ENCODE peak calls at places on chromosomes 4 and X, in four cellular contexts. M is keratinocyte; W is astrocyte of the hippocampus; H is stimulated activated CD8-positive, alpha-beta memory T cell treated with anti-CD3 and anti-CD28 coated beads, Interleukin-15, amount 100 ng/mL, for 4 hours. K is an unnamed sample.

GRCh38 chrX:138986235-138986634 is 274.7 kb upstream of the FGF13 start:
- DNase-seq in M (no peak), W (peak; percentile 65), H (no peak), K (no peak)

GRCh38 chr4:54781771-54782170 is 124.0 kb downstream of the KIT start:
- DNase-seq in M (no peak), W (peak; percentile 37), H (no peak), K (no peak)

GRCh38 chrX:153782324-153782723 is 1.5 kb downstream of the SRPK3 start:
- DNase-seq in M (no peak), W (no peak), H (no peak), K (no peak)

GRCh38 chrX:39627257-39627656 is 470.5 kb downstream of the BCOR start:
- DNase-seq in M (no peak), W (no peak), H (no peak), K (no peak)

GRCh38 chrX:153519569-153520285 is 2.3 kb downstream of the ATP2B3 start:
- DNase-seq in M (no peak), W (peak; percentile 46), H (no peak), K (no peak)

GRCh38 chr4:915595-915994 is 16.5 kb downstream of the GAK start:
- DNase-seq in M (no peak), W (no peak), H (no peak), K (no peak)

GRCh38 chr4:77358315-77358928 is 201.4 kb downstream of the CCNG2 start:
- DNase-seq in M (no peak), W (peak; percentile 64), H (no peak), K (no peak)

GRCh38 chrX:152903589-152903988 is 5.7 kb downstream of the ZNF185 start:
- DNase-seq in M (no peak), W (no peak), H (no peak), K (no peak)

GRCh38 chr4:4492161-4492847 is 49.5 kb downstream of the STX18 start:
- DNase-seq in M (no peak), W (no peak), H (no peak), K (no peak)

GRCh38 chr4:150310159-150310895 is 232.1 kb downstream of the DCLK2 start:
- DNase-seq in M (no peak), W (peak; percentile 74), H (no peak), K (no peak)

GRCh38 chr4:36215627-36216026 is 28.7 kb downstream of the ARAP2 start:
- DNase-seq in M (no peak), W (no peak), H (no peak), K (no peak)

GRCh38 chr4:153725070-153725810 is 34.6 kb downstream of the RNF175 start:
- DNase-seq in M (no peak), W (no peak), H (no peak), K (no peak)

GRCh38 chr4:44725861-44726820 is at the start of gene GNPDA2:
- DNase-seq in M (peak; percentile 42), W (peak; percentile 95), H (peak; percentile 58), K (no peak)

GRCh38 chrX:21166302-21166982 is 207.8 kb upstream of the CNKSR2 start:
- DNase-seq in M (no peak), W (peak; percentile 67), H (no peak), K (no peak)

GRCh38 chr4:37767546-37767945 is 58.9 kb upstream of the PGM2 start:
- DNase-seq in M (peak; percentile 41), W (peak; percentile 86), H (no peak), K (peak; percentile 65)

GRCh38 chrX:11239230-11239629 is 54.0 kb upstream of the AMELX start:
- DNase-seq in M (no peak), W (peak; percentile 62), H (no peak), K (peak; percentile 79)

GRCh38 chrX:145816607-145817298 is 876 bp upstream of the SLITRK2 start:
- DNase-seq in M (no peak), W (no peak), H (no peak), K (no peak)

GRCh38 chrX:45400380-45400779 is 199.7 kb upstream of the DIPK2B start:
- DNase-seq in M (no peak), W (peak; percentile 48), H (no peak), K (no peak)

GRCh38 chr4:7805533-7806079 is 134.1 kb downstream of the AFAP1 start:
- DNase-seq in M (no peak), W (peak; percentile 97), H (no peak), K (peak; percentile 64)

GRCh38 chrX:16733013-16733412 is 13.6 kb downstream of the SYAP1 start:
- DNase-seq in M (no peak), W (no peak), H (no peak), K (no peak)

GRCh38 chr4:13656569-13656988 is 29.1 kb upstream of the BOD1L1 start:
- DNase-seq in M (no peak), W (peak; percentile 82), H (peak; percentile 45), K (no peak)

GRCh38 chr4:109207060-109207459 is 95.4 kb downstream of the COL25A1 start:
- DNase-seq in M (no peak), W (peak; percentile 75), H (no peak), K (peak; percentile 18)

GRCh38 chr4:158161561-158162354 is 11.1 kb downstream of the GASK1B start:
- DNase-seq in M (no peak), W (peak; percentile 89), H (no peak), K (no peak)

GRCh38 chrX:55816023-55816422 is 98.5 kb downstream of the RRAGB start:
- DNase-seq in M (no peak), W (no peak), H (no peak), K (no peak)

GRCh38 chrX:124280294-124280902 is 52.1 kb upstream of the TEX13D start:
- DNase-seq in M (no peak), W (peak; percentile 1), H (no peak), K (no peak)

GRCh38 chr4:142080960-142081359 is 444.6 kb downstream of the IL15 start:
- DNase-seq in M (no peak), W (peak; percentile 16), H (no peak), K (no peak)

GRCh38 chr4:88779431-88779830 is 81.8 kb upstream of the NAP1L5 start:
- DNase-seq in M (no peak), W (peak; percentile 84), H (no peak), K (no peak)

GRCh38 chrX:2696698-2697215 is 5.7 kb downstream of the CD99 start:
- DNase-seq in M (no peak), W (peak; percentile 67), H (peak; percentile 50), K (peak; percentile 84)

GRCh38 chr4:5708171-5708828 is at the start of gene EVC2:
- DNase-seq in M (no peak), W (peak; percentile 80), H (peak; percentile 10), K (no peak)

GRCh38 chrX:2188316-2188715 is 312.5 kb downstream of the DHRSX start:
- DNase-seq in M (no peak), W (peak; percentile 18), H (no peak), K (no peak)

GRCh38 chrX:74015379-74016019 is 288.5 kb upstream of the ZCCHC13 start:
- DNase-seq in M (peak; percentile 36), W (peak; percentile 88), H (peak; percentile 3), K (no peak)

GRCh38 chrX:12947545-12948235 is 27.2 kb upstream of the TMSB4X start:
- DNase-seq in M (no peak), W (no peak), H (no peak), K (no peak)

GRCh38 chr4:1807258-1807777 is 14.2 kb downstream of the FGFR3 start:
- DNase-seq in M (no peak), W (no peak), H (no peak), K (no peak)

K was measured in epithelial cell of prostate.